ENCODE peak calls at places on chromosomes 11 and 22, in ten cellular contexts. T is caudate nucleus; A is cardiac muscle cell; H is thoracic aorta; X is ovary; O is aorta; E is body of pancreas; F is colonic mucosa; D is effector memory CD4-positive, alpha-beta T cell; L is right atrium auricular region. R is an unnamed sample.
A peak's percentile ranks its signal among the peaks of the same experiment; 100 is the strongest.

GRCh38 chr22:20223421-20224245 is 44.5 kb downstream of the RTN4R start:
- DNase-seq in X (no peak), A (no peak), D (no peak), E (no peak), T (no peak), O (no peak), F (no peak), L (no peak), H (no peak), R (no peak)

GRCh38 chr11:31817054-31817620 is 6.0 kb upstream of the PAX6 start:
- DNase-seq in H (no peak), F (no peak), L (no peak), T (no peak), O (no peak), X (no peak), A (no peak), E (no peak), D (no peak), R (no peak)

GRCh38 chr22:28116261-28116673 is 197.2 kb upstream of the PITPNB start:
- DNase-seq in D (no peak), O (peak; percentile 86), F (no peak), E (peak; percentile 55), A (peak; percentile 27), T (no peak), X (peak; percentile 49), L (peak; percentile 79), H (peak; percentile 25), R (no peak)

GRCh38 chr22:44658371-44658953 is 43.5 kb upstream of the PRR5 start:
- DNase-seq in E (peak; percentile 39), D (no peak), L (no peak), F (no peak), H (no peak), A (no peak), X (no peak), O (peak; percentile 68), T (peak; percentile 31), R (no peak)

GRCh38 chr22:17767236-17768065 is 6.8 kb downstream of the BID start:
- DNase-seq in F (no peak), L (no peak), X (no peak), O (no peak), E (no peak), A (no peak), H (no peak), T (no peak), D (no peak), R (no peak)

GRCh38 chr22:50318698-50319411 is 8.0 kb downstream of the DENND6B start:
- DNase-seq in D (no peak), X (no peak), L (no peak), T (no peak), E (no peak), O (no peak), F (no peak), H (no peak), A (no peak), R (no peak)

GRCh38 chr22:50530280-50530856 is 556 bp upstream of the TYMP start:
- DNase-seq in O (peak; percentile 95), D (no peak), A (no peak), T (no peak), X (peak; percentile 61), L (peak; percentile 90), F (peak; percentile 89), E (peak; percentile 80), H (no peak), R (no peak)

GRCh38 chr22:41523464-41524221 is 20.6 kb downstream of the POLR3H start:
- DNase-seq in A (no peak), D (no peak), H (no peak), X (peak; percentile 58), O (no peak), L (no peak), T (no peak), F (no peak), E (peak; percentile 52), R (no peak)

GRCh38 chr22:39820266-39820665 is 73.3 kb downstream of the ENTHD1 start:
- DNase-seq in F (no peak), O (no peak), L (no peak), E (no peak), H (no peak), X (no peak), A (no peak), T (no peak), D (no peak), R (no peak)

GRCh38 chr11:117910525-117910924 is 18.7 kb downstream of the TMPRSS13 start:
- DNase-seq in D (no peak), A (no peak), E (no peak), X (no peak), O (no peak), L (no peak), F (no peak), H (no peak), T (no peak), R (no peak)

GRCh38 chr11:124900464-124900863 is 2.8 kb upstream of the ROBO4 start:
- DNase-seq in H (no peak), E (no peak), A (no peak), F (no peak), X (peak; percentile 42), D (no peak), T (no peak), L (no peak), O (no peak), R (no peak)

GRCh38 chr11:44574620-44575287 is 9.3 kb downstream of the CD82 start:
- DNase-seq in F (no peak), A (no peak), X (no peak), H (no peak), T (no peak), D (peak; percentile 28), O (no peak), L (no peak), E (no peak), R (no peak)

GRCh38 chr11:57801185-57801490 is 39.5 kb downstream of the CTNND1 start:
- DNase-seq in F (no peak), D (no peak), X (no peak), O (no peak), E (no peak), T (no peak), L (no peak), H (no peak), A (no peak), R (no peak)

GRCh38 chr11:117837070-117837776 is 12.7 kb upstream of the FXYD2 start:
- DNase-seq in E (no peak), T (no peak), A (no peak), H (no peak), D (no peak), F (peak; percentile 10), X (peak; percentile 18), O (peak; percentile 57), L (peak; percentile 53), R (no peak)

GRCh38 chr11:31902706-31903105 is 91.6 kb upstream of the PAX6 start:
- DNase-seq in D (no peak), L (no peak), X (no peak), A (no peak), H (no peak), E (no peak), F (no peak), O (no peak), T (no peak), R (no peak)

GRCh38 chr22:35409783-35410662 is 10.1 kb downstream of the MCM5 start:
- DNase-seq in T (no peak), H (no peak), F (no peak), L (peak; percentile 63), D (no peak), X (no peak), A (no peak), E (no peak), O (no peak), R (peak; percentile 12)

GRCh38 chr11:111550258-111550657 is 9.7 kb downstream of the LAYN start:
- DNase-seq in E (no peak), A (no peak), X (no peak), O (no peak), D (no peak), H (no peak), T (no peak), F (no peak), L (no peak), R (no peak)

GRCh38 chr22:27752771-27753170 is 48.8 kb downstream of the MN1 start:
- DNase-seq in D (no peak), H (peak; percentile 52), E (no peak), X (peak; percentile 60), O (peak; percentile 93), L (peak; percentile 74), A (no peak), T (no peak), F (peak; percentile 40), R (no peak)

DNA sequence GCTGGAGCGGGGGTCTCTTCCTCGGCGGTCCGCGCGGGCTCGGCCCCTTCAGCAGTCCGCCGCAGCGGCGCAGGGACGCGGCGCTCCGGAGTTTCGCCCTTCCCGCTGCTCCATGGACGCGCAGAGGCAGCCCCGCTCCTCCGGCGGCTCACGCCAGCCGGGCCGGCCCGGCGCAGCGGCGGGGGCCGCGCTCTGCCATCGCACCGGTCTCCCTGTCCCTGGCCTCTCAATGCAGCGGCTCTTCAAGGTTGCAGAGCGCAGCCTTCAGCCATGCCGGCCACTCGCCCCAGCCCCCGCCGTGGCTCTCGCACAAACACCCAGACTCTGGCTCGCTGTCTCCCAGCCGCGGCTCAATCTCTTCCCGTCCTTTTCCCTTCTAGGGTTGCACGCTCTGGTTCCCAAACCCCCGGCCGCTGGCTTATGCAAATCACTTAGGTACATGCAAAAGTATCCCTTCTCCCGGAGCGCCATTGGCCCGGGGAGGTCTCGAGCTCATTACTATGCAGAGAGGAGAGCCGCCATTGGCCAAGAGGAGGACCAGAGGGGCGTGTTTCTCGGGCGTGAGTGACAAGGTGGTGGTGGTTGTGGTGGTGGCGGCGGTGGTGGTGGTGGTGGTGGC is at the start of gene LGR4:
- DNase-seq in A (peak; percentile 98), X (peak; percentile 89), O (peak; percentile 96), T (peak; percentile 81), H (peak; percentile 89), L (peak; percentile 98), D (peak; percentile 51), E (peak; percentile 97), F (peak; percentile 98), R (peak; percentile 84)
- H3K27ac ChIP-seq in A (peak within 1 kb of the TSS; percentile 98), X (peak within 1 kb of the TSS; percentile 82), O (peak within 1 kb of the TSS; percentile 85), T (peak within 1 kb of the TSS; percentile 64), H (peak within 1 kb of the TSS; percentile 88), L (peak within 1 kb of the TSS; percentile 82), D (no peak within 1 kb of the TSS), E (peak within 1 kb of the TSS; percentile 97), F (peak within 1 kb of the TSS; percentile 91), R (peak within 1 kb of the TSS; percentile 75)

GRCh38 chr11:129828301-129828836 is 12.7 kb downstream of the TMEM45B start:
- DNase-seq in X (no peak), F (no peak), H (no peak), L (no peak), E (peak; percentile 73), D (no peak), O (no peak), T (no peak), A (no peak), R (no peak)
- H3K27ac ChIP-seq in X (no peak overlapping the region), F (peak overlapping the region; percentile 53), H (no peak overlapping the region), L (no peak overlapping the region), E (peak overlapping the region; percentile 87), D (no peak overlapping the region), O (no peak overlapping the region), T (no peak overlapping the region), A (no peak overlapping the region), R (no peak overlapping the region)

GRCh38 chr22:37192232-37192631 is 4.2 kb upstream of the C1QTNF6 start:
- DNase-seq in A (no peak), X (no peak), L (no peak), F (no peak), E (no peak), H (no peak), D (no peak), O (no peak), T (no peak), R (no peak)
- H3K27ac ChIP-seq in A (no peak overlapping the region), X (no peak overlapping the region), L (no peak overlapping the region), F (peak overlapping the region; percentile 56), E (no peak overlapping the region), H (no peak overlapping the region), D (no peak overlapping the region), O (no peak overlapping the region), T (no peak overlapping the region), R (no peak overlapping the region)

GRCh38 chr11:1462576-1462975 is 24.0 kb downstream of the MOB2 start:
- DNase-seq in X (no peak), T (no peak), D (no peak), O (no peak), E (no peak), A (no peak), L (no peak), H (no peak), F (no peak), R (no peak)
- H3K27ac ChIP-seq in X (no peak overlapping the region), T (no peak overlapping the region), D (no peak overlapping the region), O (no peak overlapping the region), E (no peak overlapping the region), A (no peak overlapping the region), L (no peak overlapping the region), H (no peak overlapping the region), F (no peak overlapping the region), R (no peak overlapping the region)

R was measured in substantia nigra.